ENCODE peak calls at places on chromosomes 11 and 22, in ten cellular contexts. Y is NCI-H460; H is stimulated activated CD4-positive, alpha-beta T cell treated with anti-CD3 and anti-CD28 coated beads, Interleukin-1b, Interleukin-23, amount 100 ng/mL, for 24 hours; B is H9; K is Calu3; T is pons; C is GM23248; V is stimulated activated CD8-positive, alpha-beta memory T cell treated with anti-CD3 and anti-CD28 coated beads, Interleukin-15, amount 100 ng/mL, for 4 hours; X is pulmonary artery endothelial cell; W is activated CD4-positive, alpha-beta T cell treated with anti-CD3 and anti-CD28 coated beads, Interleukin-2, amount 50 U/mL, for 24 hours. U is an unnamed sample.

GRCh38 chr11:134017773-134018430 is 51.0 kb upstream of the JAM3 start:
- DNase-seq in Y (no peak), H (no peak), B (no peak), K (no peak), T (no peak), C (no peak), V (no peak), X (no peak), W (no peak), U (no peak)

GRCh38 chr11:118415739-118416068 is 14.3 kb downstream of the ATP5MG start:
- DNase-seq in Y (peak; percentile 49), H (no peak), B (peak; percentile 73), K (peak; percentile 49), T (peak; percentile 30), C (peak; percentile 98), V (no peak), X (peak; percentile 83), W (no peak), U (no peak)

GRCh38 chr11:65560555-65561418 is 2.6 kb upstream of the LTBP3 start:
- DNase-seq in Y (no peak), H (no peak), B (peak; percentile 83), K (no peak), T (no peak), C (peak; percentile 76), V (no peak), X (no peak), W (no peak), U (no peak)

GRCh38 chr11:71181566-71181965 is 70.8 kb downstream of the SHANK2 start:
- DNase-seq in Y (no peak), H (no peak), B (peak; percentile 36), K (no peak), T (no peak), C (no peak), V (no peak), X (no peak), W (no peak), U (no peak)

GRCh38 chr11:118939948-118940598 is 14.3 kb upstream of the BCL9L start:
- DNase-seq in Y (no peak), H (no peak), B (peak; percentile 62), K (no peak), T (no peak), C (peak; percentile 16), V (no peak), X (no peak), W (peak; percentile 62), U (no peak)

GRCh38 chr11:69164824-69165223 is 9.1 kb downstream of the SMIM38 start:
- DNase-seq in Y (no peak), H (no peak), B (no peak), K (no peak), T (no peak), C (no peak), V (no peak), X (no peak), W (no peak), U (no peak)

GRCh38 chr11:10592331-10592730 is 23.9 kb upstream of the LYVE1 start:
- DNase-seq in Y (no peak), H (no peak), B (no peak), K (no peak), T (no peak), C (peak; percentile 93), V (no peak), X (peak; percentile 51), W (no peak), U (no peak)

GRCh38 chr11:63769719-63770443 is 1.3 kb upstream of the ZFTA start:
- DNase-seq in Y (no peak), H (no peak), B (peak; percentile 52), K (no peak), T (no peak), C (peak; percentile 24), V (no peak), X (no peak), W (no peak), U (no peak)

GRCh38 chr11:79413258-79413657 is 27.6 kb downstream of the TENM4 start:
- DNase-seq in Y (no peak), H (no peak), B (peak; percentile 70), K (no peak), T (peak; percentile 67), C (peak; percentile 96), V (no peak), X (no peak), W (no peak), U (no peak)

GRCh38 chr22:45271667-45272188 is 13.0 kb upstream of the UPK3A start:
- DNase-seq in Y (no peak), H (no peak), B (no peak), K (no peak), T (peak; percentile 96), C (peak; percentile 37), V (no peak), X (no peak), W (no peak), U (no peak)

U was measured in B cell.